ENCODE peak calls at places on chromosomes 1 and 21, in five cellular contexts. S is mesenchymal stem cell; E is stimulated activated CD8-positive, alpha-beta memory T cell treated with anti-CD3 and anti-CD28 coated beads, Interleukin-2, amount 100 ng/mL, for 1 hour; K is ovary; P is SW 1271. Q is an unnamed sample.

GRCh38 chr1:143691400-143691891 is 280.3 kb downstream of the FAM72C start:
- DNase-seq in E (no peak), S (no peak), P (no peak), K (no peak), Q (peak)

GRCh38 chr1:17470021-17470799 is 30.7 kb upstream of the RCC2 start:
- DNase-seq in E (no peak), S (no peak), P (no peak), K (no peak), Q (no peak)

GRCh38 chr1:95086949-95087533 is 14.3 kb upstream of the ALG14 start:
- DNase-seq in E (no peak), K (no peak), P (peak), S (peak), Q (no peak)

GRCh38 chr1:117174851-117175250 is 35.9 kb downstream of the VTCN1 start:
- DNase-seq in K (no peak), S (no peak), E (no peak), P (no peak), Q (no peak)

GRCh38 chr1:2377751-2378440 is 13.5 kb downstream of the MORN1 start:
- DNase-seq in P (no peak), S (no peak), K (peak), E (no peak), Q (no peak)

GRCh38 chr1:156367386-156368156 is 1.4 kb upstream of the RHBG start:
- DNase-seq in S (no peak), E (no peak), K (no peak), P (no peak), Q (peak)

GRCh38 chr1:47568763-47569162 is 130.9 kb downstream of the FOXD2 start:
- DNase-seq in S (no peak), P (no peak), K (no peak), E (no peak), Q (no peak)

GRCh38 chr1:28926629-28927441 is 12.5 kb downstream of the EPB41 start:
- DNase-seq in S (no peak), K (no peak), E (no peak), P (no peak), Q (no peak)

GRCh38 chr1:205172729-205173366 is 38.7 kb downstream of the DSTYK start:
- DNase-seq in P (peak), S (peak), K (no peak), E (no peak), Q (no peak)

GRCh38 chr21:17988038-17988437 is 168.9 kb upstream of the C21orf91 start:
- DNase-seq in K (no peak), E (no peak), S (peak), P (no peak), Q (no peak)

GRCh38 chr1:180204231-180204630 is 25.8 kb upstream of the LHX4 start:
- DNase-seq in K (no peak), E (no peak), S (no peak), P (no peak), Q (no peak)

GRCh38 chr1:69524010-69524409 is 43.7 kb upstream of the LRRC7 start:
- DNase-seq in K (no peak), S (peak), E (no peak), P (no peak), Q (no peak)

GRCh38 chr1:115067460-115067859 is 21.8 kb downstream of the TSPAN2 start:
- DNase-seq in E (no peak), K (no peak), S (no peak), P (no peak), Q (no peak)

GRCh38 chr1:15452216-15452615 is 4.3 kb upstream of the CELA2A start:
- DNase-seq in K (no peak), S (no peak), P (no peak), E (no peak), Q (no peak)

GRCh38 chr1:60575326-60575874 is 501.8 kb upstream of the C1orf87 start:
- DNase-seq in P (no peak), K (no peak), E (no peak), S (no peak), Q (no peak)

GRCh38 chr1:201226178-201226514 is 35.5 kb downstream of the IGFN1 start:
- DNase-seq in K (no peak), P (no peak), E (no peak), S (no peak), Q (peak)

GRCh38 chr1:37052120-37052519 is 17.8 kb upstream of the GRIK3 start:
- DNase-seq in S (no peak), E (no peak), K (no peak), P (no peak), Q (no peak)

GRCh38 chr1:118202076-118202608 is 17.1 kb upstream of the SPAG17 start:
- DNase-seq in E (no peak), P (no peak), S (no peak), K (no peak), Q (no peak)

GRCh38 chr21:35019631-35020032 is 29.5 kb downstream of the RUNX1 start:
- DNase-seq in S (no peak), E (no peak), P (no peak), K (no peak), Q (no peak)

GRCh38 chr1:158149175-158149574 is 31.5 kb upstream of the CD1D start:
- DNase-seq in P (no peak), K (peak), S (no peak), E (no peak), Q (no peak)

GRCh38 chr1:91091812-91092211 is 70.0 kb upstream of the ZNF644 start:
- DNase-seq in E (no peak), K (no peak), S (peak), P (no peak), Q (no peak)

GRCh38 chr1:101781437-101781836 is 215.3 kb downstream of the OLFM3 start:
- DNase-seq in K (no peak), P (no peak), S (peak), E (no peak), Q (peak)

GRCh38 chr1:30840904-30841598 is 67.5 kb downstream of the SDC3 start:
- DNase-seq in S (peak), E (no peak), P (no peak), K (no peak), Q (no peak)

GRCh38 chr21:16169102-16169511 is 439.3 kb downstream of the USP25 start:
- DNase-seq in S (peak), P (no peak), E (no peak), K (no peak), Q (no peak)

GRCh38 chr1:180643693-180644092 is 11.9 kb downstream of the XPR1 start:
- DNase-seq in E (no peak), P (no peak), K (no peak), S (peak), Q (peak)

GRCh38 chr21:35566874-35567273 is 493.5 kb downstream of the SETD4 start:
- DNase-seq in E (no peak), S (no peak), P (no peak), K (no peak), Q (no peak)

GRCh38 chr1:56034222-56034621 is 545.1 kb downstream of the PLPP3 start:
- DNase-seq in S (peak), P (no peak), K (no peak), E (no peak), Q (no peak)

GRCh38 chr1:98045211-98046030 is 124.6 kb upstream of the DPYD start:
- DNase-seq in P (peak), K (no peak), E (no peak), S (peak), Q (peak)

GRCh38 chr1:119853155-119853554 is 41.9 kb upstream of the REG4 start:
- DNase-seq in E (no peak), P (no peak), S (no peak), K (no peak), Q (no peak)

GRCh38 chr1:202589190-202589680 is 121.0 kb downstream of the SYT2 start:
- DNase-seq in K (peak), S (peak), P (peak), E (no peak), Q (peak)

GRCh38 chr1:196209983-196210382 is 398.3 kb downstream of the KCNT2 start:
- DNase-seq in S (peak), K (no peak), E (no peak), P (no peak), Q (peak)

GRCh38 chr1:156476501-156477298 is 23.9 kb downstream of the MEF2D start:
- DNase-seq in K (peak), S (peak), P (no peak), E (no peak), Q (peak)

GRCh38 chr21:45136500-45136899 is 62.1 kb downstream of the ADARB1 start:
- DNase-seq in K (no peak), E (no peak), P (no peak), S (no peak), Q (no peak)

GRCh38 chr1:89200668-89201488 is 2.1 kb upstream of the GBP4 start:
- DNase-seq in K (no peak), S (no peak), P (no peak), E (no peak), Q (no peak)

GRCh38 chr1:15141933-15142647 is 11.5 kb upstream of the TMEM51 start:
- DNase-seq in S (peak), K (peak), P (no peak), E (no peak), Q (no peak)

GRCh38 chr1:162133566-162133965 is 64.1 kb downstream of the NOS1AP start:
- DNase-seq in S (no peak), K (no peak), P (no peak), E (no peak), Q (no peak)

Q was measured in BE2C.